ENCODE peak calls at places on chromosomes 7 and 10, in five cellular contexts. I is CD4-positive, alpha-beta T cell; S is esophagus squamous epithelium; E is prostate gland; J is ovary. Q is an unnamed sample.

GRCh38 chr10:15053061-15053460 is 9.3 kb downstream of the OLAH start:
- DNase-seq in I (no peak), S (no peak), E (no peak), J (no peak), Q (no peak)

GRCh38 chr7:27148776-27149641 is 1.4 kb upstream of the HOXA6 start:
- DNase-seq in J (no peak), E (no peak), I (no peak), S (no peak), Q (no peak)

GRCh38 chr10:34378297-34378696 is 436.8 kb downstream of the PARD3 start:
- DNase-seq in J (no peak), E (no peak), S (no peak), I (no peak), Q (no peak)

GRCh38 chr7:151415375-151416112 is 5.7 kb upstream of the WDR86 start:
- DNase-seq in J (no peak), I (no peak), S (no peak), E (no peak), Q (peak)

GRCh38 chr7:134780166-134780853 is 876 bp downstream of the CALD1 start:
- DNase-seq in S (no peak), J (no peak), I (no peak), E (no peak), Q (no peak)

GRCh38 chr10:86798636-86799035 is 42.2 kb downstream of the BMPR1A start:
- DNase-seq in J (no peak), I (no peak), E (no peak), S (no peak), Q (no peak)

GRCh38 chr10:5346881-5347280 is 17.9 kb upstream of the UCN3 start:
- DNase-seq in I (no peak), E (no peak), J (no peak), S (no peak), Q (no peak)

GRCh38 chr7:2799253-2799652 is 44.9 kb downstream of the GNA12 start:
- DNase-seq in I (no peak), E (no peak), J (no peak), S (no peak), Q (no peak)

GRCh38 chr10:14259696-14260595 is 70.8 kb downstream of the FRMD4A start:
- DNase-seq in J (peak), S (no peak), I (no peak), E (peak), Q (no peak)

GRCh38 chr10:71990706-71991269 is 26.6 kb downstream of the CHST3 start:
- DNase-seq in S (no peak), I (no peak), E (no peak), J (no peak), Q (peak)

GRCh38 chr10:1454964-1455363 is 282.4 kb downstream of the ADARB2 start:
- DNase-seq in S (no peak), J (no peak), I (no peak), E (no peak), Q (no peak)

GRCh38 chr10:543131-543530 is 146.3 kb downstream of the DIP2C start:
- DNase-seq in S (no peak), I (no peak), J (no peak), E (no peak), Q (no peak)

GRCh38 chr7:4070214-4070613 is 611.9 kb upstream of the FOXK1 start:
- DNase-seq in E (no peak), I (no peak), J (no peak), S (no peak), Q (no peak)

GRCh38 chr7:5638994-5639393 is 142.5 kb downstream of the RNF216 start:
- DNase-seq in S (no peak), E (no peak), I (no peak), J (no peak), Q (peak)

GRCh38 chr7:12851142-12851541 is 163.7 kb downstream of the ARL4A start:
- DNase-seq in S (no peak), E (no peak), I (no peak), J (no peak), Q (peak)

GRCh38 chr10:11823122-11823988 is at the start of gene PROSER2:
- DNase-seq in E (peak), J (peak), I (peak), S (no peak), Q (peak)

GRCh38 chr10:11824376-11824775 is 1.2 kb downstream of the PROSER2 start:
- DNase-seq in S (no peak), E (peak), I (no peak), J (no peak), Q (peak)

GRCh38 chr10:11822809-11823121 is 391 bp upstream of the PROSER2 start:
- DNase-seq in E (no peak), J (no peak), I (no peak), S (no peak), Q (no peak)

GRCh38 chr10:11824825-11825224 is 1.7 kb downstream of the PROSER2 start:
- DNase-seq in J (no peak), I (no peak), E (peak), S (no peak), Q (peak)

DNA sequence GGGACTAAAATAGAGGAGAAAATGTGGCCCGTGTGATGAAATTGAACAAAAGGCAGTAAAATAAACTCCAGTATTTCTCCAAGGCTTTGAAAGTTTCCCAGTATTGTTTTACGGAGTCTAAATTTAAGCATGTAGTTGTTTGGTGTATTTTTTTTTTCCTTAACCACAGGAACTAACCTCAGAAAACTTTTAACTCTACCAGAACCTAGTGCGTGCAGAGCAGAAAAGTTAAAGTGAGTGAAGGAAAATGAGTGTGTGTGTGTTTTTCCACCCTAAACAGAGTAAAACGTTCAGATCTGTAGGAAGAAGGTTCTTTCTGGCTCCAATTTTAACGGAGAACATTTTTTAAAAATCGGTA is 812 bp downstream of the PROSER2 start:
- DNase-seq in J (no peak), E (no peak), S (no peak), I (no peak), Q (no peak)
- TF ChIP-seq CTCF in J (no peak), E (no peak), S (no peak), I (no peak), Q (no peak)

DNA sequence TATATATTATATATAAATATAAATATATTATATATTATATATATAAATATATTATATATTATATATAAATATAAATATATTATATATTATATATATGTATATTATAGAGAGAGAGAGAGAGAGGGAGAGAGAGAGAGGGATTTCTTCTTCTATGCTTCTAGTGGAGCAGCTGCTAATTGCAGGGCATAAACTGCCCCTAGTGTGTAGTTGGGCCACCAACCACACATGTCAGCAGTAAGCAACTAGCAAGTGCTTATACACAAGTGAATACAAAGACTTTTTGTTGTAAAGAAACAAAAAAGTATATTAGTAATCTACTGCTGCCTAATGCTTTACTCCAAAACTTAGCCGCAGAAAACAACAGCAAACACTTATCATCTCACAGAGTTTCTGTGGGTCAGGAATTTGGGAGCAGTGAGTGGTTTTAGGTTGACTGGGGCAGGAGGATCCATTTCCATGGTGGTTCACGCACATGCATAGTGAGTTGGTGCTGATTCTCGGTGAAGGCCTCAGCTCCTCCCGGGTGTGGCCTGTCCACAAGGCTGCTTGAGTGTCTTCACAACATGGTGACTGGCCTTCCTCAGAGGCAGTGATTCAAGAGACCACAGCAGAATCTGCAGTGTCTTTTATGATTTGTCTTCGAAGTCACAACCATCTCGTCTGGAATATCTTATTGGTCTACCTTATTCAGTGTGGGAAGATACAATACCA is 25.5 kb upstream of the BAG3 start:
- DNase-seq in J (no peak), E (no peak), I (no peak), S (no peak), Q (no peak)
- TF ChIP-seq CTCF in J (no peak), E (no peak), I (no peak), S (no peak), Q (no peak)

GRCh38 chr7:15555385-15555859 is 6.4 kb downstream of the AGMO start:
- DNase-seq in I (no peak), J (no peak), S (no peak), E (no peak), Q (peak)
- TF ChIP-seq CTCF in I (no peak), J (no peak), S (no peak), E (no peak), Q (peak)

DNA sequence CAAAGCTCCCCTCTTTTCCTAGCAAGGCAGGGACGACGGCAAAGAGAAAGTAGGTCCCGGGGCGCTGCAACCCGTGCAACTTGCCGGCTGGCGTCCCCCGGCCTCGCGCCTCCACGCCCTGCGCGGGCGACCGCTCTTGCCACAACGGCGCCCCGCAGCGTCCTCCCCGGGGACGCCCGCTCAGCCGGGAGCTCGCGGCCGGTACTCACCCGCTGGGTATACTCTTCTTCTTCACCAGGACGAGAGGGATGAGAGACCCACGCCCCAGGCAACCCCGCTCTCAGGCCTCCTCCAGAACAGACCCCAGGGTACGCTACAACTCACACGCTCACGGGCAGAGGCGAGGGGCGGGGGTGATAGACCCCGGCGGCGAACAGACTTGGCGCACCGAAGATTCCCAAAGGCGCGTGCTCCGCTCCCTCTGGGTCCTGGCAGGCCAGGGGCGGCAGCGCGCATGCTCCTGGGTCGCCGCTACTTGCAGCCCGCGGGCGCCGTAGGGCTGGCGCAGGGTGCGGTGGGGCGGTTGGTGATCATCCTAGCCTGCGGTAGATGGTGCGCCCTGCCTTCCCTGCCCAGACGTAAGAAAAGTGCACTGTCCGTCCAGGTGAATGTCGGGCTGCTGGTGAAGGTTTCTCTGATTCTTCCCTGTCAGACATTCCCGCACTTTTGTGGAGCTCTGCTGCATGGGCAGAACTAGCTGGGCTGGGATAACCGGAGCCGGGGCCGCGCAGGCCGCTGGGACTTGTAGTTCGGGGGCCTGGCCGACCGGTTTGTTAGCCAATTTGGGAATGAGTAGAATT is at the start of gene CC2D2B:
- DNase-seq in E (peak), S (peak), I (peak), J (peak), Q (peak)
- TF ChIP-seq CTCF in E (no peak), S (peak), I (no peak), J (no peak), Q (no peak)

GRCh38 chr7:99446096-99446495 is 7.4 kb downstream of the CPSF4 start:
- DNase-seq in I (no peak), J (no peak), E (no peak), S (no peak), Q (no peak)

GRCh38 chr7:99451936-99452335 is 13.2 kb downstream of the CPSF4 start:
- DNase-seq in S (no peak), E (no peak), I (no peak), J (no peak), Q (no peak)

GRCh38 chr7:99452541-99452940 is 13.4 kb downstream of the ATP5MF start:
- DNase-seq in S (no peak), J (no peak), I (no peak), E (no peak), Q (no peak)

GRCh38 chr7:99448855-99449254 is 10.1 kb downstream of the CPSF4 start:
- DNase-seq in J (no peak), I (no peak), S (no peak), E (no peak), Q (no peak)

DNA sequence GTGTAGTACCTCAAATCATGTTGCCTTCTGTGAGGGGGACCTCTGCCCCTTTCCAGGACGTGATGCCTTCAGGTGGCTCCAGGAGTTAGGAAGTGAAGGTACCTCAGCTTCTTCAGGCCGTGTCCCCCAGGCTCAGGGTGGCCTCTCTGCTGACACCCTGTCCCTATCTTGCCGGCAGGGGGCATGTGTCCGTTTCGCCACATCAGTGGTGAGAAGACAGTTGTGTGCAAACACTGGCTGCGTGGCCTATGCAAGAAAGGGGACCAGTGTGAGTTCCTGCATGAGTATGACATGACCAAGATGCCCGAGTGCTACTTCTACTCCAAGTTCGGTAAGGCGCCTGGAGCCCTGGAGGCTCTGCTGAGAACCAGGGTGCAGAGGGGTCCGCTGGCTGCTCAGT is 9.2 kb downstream of the CPSF4 start:
- DNase-seq in E (no peak), I (no peak), S (no peak), J (no peak), Q (no peak)
- TF ChIP-seq CTCF in E (no peak), I (no peak), S (peak), J (no peak), Q (peak)

GRCh38 chr10:75395955-75396860 is 5.4 kb downstream of the ZNF503 start:
- DNase-seq in I (no peak), S (no peak), E (peak), J (peak), Q (peak)

GRCh38 chr10:75396861-75397570 is 4.5 kb downstream of the ZNF503 start:
- DNase-seq in J (peak), E (peak), I (no peak), S (no peak), Q (peak)

GRCh38 chr10:75397571-75397921 is 4.0 kb downstream of the ZNF503 start:
- DNase-seq in J (peak), E (peak), S (no peak), I (no peak), Q (peak)

GRCh38 chr10:75392744-75393143 is 8.8 kb downstream of the ZNF503 start:
- DNase-seq in J (no peak), E (no peak), I (no peak), S (no peak), Q (no peak)

DNA sequence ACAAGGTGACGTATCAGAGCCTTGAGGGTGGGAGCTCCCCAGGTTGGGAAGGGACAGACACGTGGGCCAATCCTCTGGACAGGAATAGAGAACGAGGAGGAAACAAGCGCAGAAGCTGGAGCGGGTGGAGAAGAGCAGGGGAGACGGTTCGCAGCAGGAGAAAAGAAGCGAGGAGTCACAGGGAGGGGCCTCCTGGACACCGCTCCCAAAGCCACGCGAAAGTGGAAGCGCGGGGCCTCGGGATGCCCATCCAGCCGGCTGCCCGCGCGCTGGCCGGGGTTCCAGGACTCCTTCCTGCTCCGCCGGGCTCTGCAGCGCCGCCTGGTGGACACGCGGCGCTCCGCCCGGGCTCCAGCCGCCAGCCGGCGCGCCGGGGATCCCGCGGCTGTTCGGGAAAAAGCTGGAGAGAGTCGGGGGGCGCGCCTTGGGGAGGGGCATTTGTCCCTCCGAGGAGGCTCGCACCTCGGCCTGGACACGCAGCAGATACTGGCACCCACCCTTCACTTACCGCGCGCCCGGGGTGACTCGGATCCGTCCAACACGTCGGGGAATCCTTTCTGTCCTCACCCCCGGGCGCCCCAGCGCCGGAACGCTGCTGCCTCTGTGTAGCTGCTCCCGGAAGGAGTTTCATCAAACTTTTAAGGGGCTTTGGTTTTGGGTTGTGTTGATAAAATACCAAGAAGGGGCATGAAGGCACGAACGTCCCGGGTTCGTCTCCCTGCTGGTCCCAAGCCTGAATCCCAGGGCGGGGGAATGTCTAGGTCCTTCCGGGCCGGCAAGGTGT is 6.2 kb downstream of the ZNF503 start:
- DNase-seq in I (no peak), J (peak), E (peak), S (no peak), Q (peak)
- TF ChIP-seq CTCF in I (peak), J (peak), E (peak), S (peak), Q (peak)

GRCh38 chr7:47435889-47436312 is 146.0 kb downstream of the TNS3 start:
- DNase-seq in E (peak), S (no peak), J (peak), I (no peak), Q (peak)
- TF ChIP-seq CTCF in E (peak), S (peak), J (peak), I (no peak), Q (peak)

GRCh38 chr7:71750290-71750689 is 618.3 kb downstream of the GALNT17 start:
- DNase-seq in I (no peak), S (no peak), J (no peak), E (no peak), Q (no peak)

GRCh38 chr7:71740196-71740560 is 608.2 kb downstream of the GALNT17 start:
- DNase-seq in I (no peak), J (no peak), S (no peak), E (no peak), Q (no peak)

DNA sequence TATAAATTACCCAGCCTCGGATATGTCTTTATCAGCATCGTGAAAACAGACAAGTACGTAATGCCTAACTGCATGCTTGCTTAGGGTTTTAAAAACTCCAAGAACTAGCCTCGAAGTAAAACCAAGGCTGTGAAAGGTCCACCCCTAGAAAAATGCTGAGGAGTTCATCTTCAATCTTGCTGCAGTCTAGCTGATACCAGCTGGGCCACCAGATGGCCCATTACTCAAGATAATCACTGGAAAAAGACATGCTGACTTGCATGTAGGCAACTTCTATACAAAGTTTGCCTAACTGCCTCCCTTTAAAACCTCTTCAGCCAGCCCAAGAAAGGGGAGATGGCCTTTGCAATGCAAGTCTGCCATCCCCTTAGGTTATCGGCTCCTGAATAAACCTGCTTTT is 614.1 kb downstream of the GALNT17 start:
- DNase-seq in S (no peak), J (no peak), E (no peak), I (no peak), Q (no peak)
- TF ChIP-seq CTCF in S (no peak), J (no peak), E (no peak), I (no peak), Q (no peak)

DNA sequence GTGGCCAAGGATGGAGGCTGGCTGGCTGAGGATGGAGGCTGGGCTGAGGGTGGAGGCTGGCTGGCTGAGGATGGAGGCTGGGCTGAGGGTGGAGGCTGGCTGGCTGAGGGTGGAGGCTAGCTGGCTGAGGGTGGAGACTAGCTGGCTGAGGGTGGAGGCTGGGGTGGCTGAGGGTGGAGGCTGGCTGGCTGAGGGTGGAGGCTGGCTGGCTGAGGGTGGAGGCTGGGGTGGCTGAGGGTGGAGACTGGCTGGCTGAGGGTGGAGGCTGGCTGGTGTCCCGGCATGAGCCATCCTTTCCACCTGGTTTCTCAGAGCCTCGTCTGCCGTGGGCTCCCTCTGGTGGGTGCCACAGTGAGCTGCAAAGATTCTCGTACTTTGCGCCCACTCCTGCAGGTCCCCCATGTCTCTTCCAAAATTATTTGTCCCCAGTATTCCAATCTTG is 88.4 kb downstream of the ELFN1 start:
- DNase-seq in S (no peak), E (peak), J (no peak), I (no peak), Q (peak)
- TF ChIP-seq CTCF in S (peak), E (peak), J (no peak), I (no peak), Q (no peak)

Q was measured in epithelial cell of esophagus.